ENCODE peak calls at places on chromosomes 6 and 20, in ten cellular contexts. One of them, this sample, is unnamed.
A peak's percentile ranks its signal among the peaks of the same experiment; 100 is the strongest.

GRCh38 chr20:57902478-57902877 is 192.7 kb upstream of the PMEPA1 start:
- DNase-seq in foreskin fibroblast: peak; percentile 30
- DNase-seq in GM12864: no peak
- DNase-seq in endodermal cell: no peak
- DNase-seq in DND-41: no peak
- DNase-seq in SK-N-SH: no peak
- DNase-seq in sigmoid colon: no peak
- DNase-seq in cardiac muscle cell: no peak
- DNase-seq in astrocyte of the cerebellum: peak; percentile 73
- DNase-seq in PC-9: peak; percentile 75
- DNase-seq in this sample: peak; percentile 36

GRCh38 chr6:4728436-4728769 is 47.8 kb upstream of the CDYL start:
- DNase-seq in DND-41: no peak
- DNase-seq in sigmoid colon: no peak
- DNase-seq in endodermal cell: no peak
- DNase-seq in foreskin fibroblast: no peak
- DNase-seq in astrocyte of the cerebellum: no peak
- DNase-seq in PC-9: no peak
- DNase-seq in GM12864: no peak
- DNase-seq in SK-N-SH: no peak
- DNase-seq in cardiac muscle cell: no peak
- DNase-seq in this sample: no peak

GRCh38 chr6:8674088-8674487 is 238.7 kb upstream of the SLC35B3 start:
- DNase-seq in PC-9: no peak
- DNase-seq in astrocyte of the cerebellum: no peak
- DNase-seq in sigmoid colon: no peak
- DNase-seq in GM12864: no peak
- DNase-seq in DND-41: no peak
- DNase-seq in foreskin fibroblast: no peak
- DNase-seq in endodermal cell: no peak
- DNase-seq in cardiac muscle cell: no peak
- DNase-seq in SK-N-SH: no peak
- DNase-seq in this sample: peak; percentile 2

GRCh38 chr6:118876201-118876600 is 17.8 kb upstream of the ASF1A start:
- DNase-seq in astrocyte of the cerebellum: no peak
- DNase-seq in cardiac muscle cell: no peak
- DNase-seq in endodermal cell: no peak
- DNase-seq in GM12864: no peak
- DNase-seq in SK-N-SH: no peak
- DNase-seq in PC-9: no peak
- DNase-seq in sigmoid colon: no peak
- DNase-seq in foreskin fibroblast: no peak
- DNase-seq in DND-41: no peak
- DNase-seq in this sample: no peak

GRCh38 chr6:132400641-132401119 is 595 bp downstream of the MOXD1 start:
- DNase-seq in DND-41: no peak
- DNase-seq in SK-N-SH: no peak
- DNase-seq in GM12864: no peak
- DNase-seq in PC-9: no peak
- DNase-seq in cardiac muscle cell: peak; percentile 15
- DNase-seq in endodermal cell: no peak
- DNase-seq in sigmoid colon: no peak
- DNase-seq in foreskin fibroblast: no peak
- DNase-seq in astrocyte of the cerebellum: no peak
- DNase-seq in this sample: no peak

GRCh38 chr20:9974324-9974723 is 60.5 kb upstream of the ANKEF1 start:
- DNase-seq in astrocyte of the cerebellum: no peak
- DNase-seq in GM12864: no peak
- DNase-seq in cardiac muscle cell: no peak
- DNase-seq in endodermal cell: peak; percentile 50
- DNase-seq in PC-9: no peak
- DNase-seq in SK-N-SH: no peak
- DNase-seq in sigmoid colon: no peak
- DNase-seq in DND-41: no peak
- DNase-seq in foreskin fibroblast: no peak
- DNase-seq in this sample: peak; percentile 5

GRCh38 chr20:59242714-59243626 is 57.4 kb upstream of the EDN3 start:
- DNase-seq in endodermal cell: no peak
- DNase-seq in DND-41: no peak
- DNase-seq in astrocyte of the cerebellum: no peak
- DNase-seq in SK-N-SH: no peak
- DNase-seq in PC-9: peak; percentile 9
- DNase-seq in foreskin fibroblast: no peak
- DNase-seq in cardiac muscle cell: no peak
- DNase-seq in sigmoid colon: no peak
- DNase-seq in GM12864: no peak
- DNase-seq in this sample: no peak

GRCh38 chr6:137159912-137160311 is 13.5 kb downstream of the IL22RA2 start:
- DNase-seq in SK-N-SH: no peak
- DNase-seq in cardiac muscle cell: no peak
- DNase-seq in DND-41: no peak
- DNase-seq in endodermal cell: no peak
- DNase-seq in foreskin fibroblast: no peak
- DNase-seq in PC-9: no peak
- DNase-seq in sigmoid colon: no peak
- DNase-seq in astrocyte of the cerebellum: no peak
- DNase-seq in GM12864: no peak
- DNase-seq in this sample: no peak

GRCh38 chr20:443223-443793 is 19.0 kb downstream of the TBC1D20 start:
- DNase-seq in astrocyte of the cerebellum: no peak
- DNase-seq in sigmoid colon: no peak
- DNase-seq in SK-N-SH: no peak
- DNase-seq in endodermal cell: no peak
- DNase-seq in PC-9: no peak
- DNase-seq in GM12864: no peak
- DNase-seq in cardiac muscle cell: no peak
- DNase-seq in foreskin fibroblast: no peak
- DNase-seq in DND-41: no peak
- DNase-seq in this sample: no peak

GRCh38 chr6:19303381-19303780 is 533.8 kb upstream of the ID4 start:
- DNase-seq in GM12864: no peak
- DNase-seq in endodermal cell: no peak
- DNase-seq in sigmoid colon: no peak
- DNase-seq in astrocyte of the cerebellum: peak; percentile 68
- DNase-seq in DND-41: no peak
- DNase-seq in foreskin fibroblast: no peak
- DNase-seq in cardiac muscle cell: no peak
- DNase-seq in PC-9: no peak
- DNase-seq in SK-N-SH: no peak
- DNase-seq in this sample: no peak

DNA sequence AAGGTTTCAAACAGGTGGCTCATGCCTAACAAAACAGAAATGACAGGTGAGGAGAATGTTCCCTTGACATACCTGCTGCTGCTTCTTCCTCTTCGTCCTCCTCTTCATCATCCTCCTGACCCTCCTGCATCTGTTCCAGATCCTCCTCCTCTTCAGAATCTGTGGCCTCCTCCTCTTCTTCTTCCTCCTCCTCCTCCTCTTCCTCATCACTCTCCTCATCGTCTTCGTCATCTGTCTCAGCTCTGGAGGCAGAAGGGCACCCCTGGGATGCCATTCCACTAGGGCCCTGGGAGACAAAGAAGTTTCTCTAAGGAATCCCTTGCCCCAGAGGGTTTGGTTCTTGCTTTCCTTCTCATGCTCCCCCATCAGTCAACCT is 2.4 kb upstream of the ZBTB22 start:
- DNase-seq in PC-9: no peak
- DNase-seq in sigmoid colon: no peak
- DNase-seq in GM12864: no peak
- DNase-seq in DND-41: no peak
- DNase-seq in cardiac muscle cell: no peak
- DNase-seq in SK-N-SH: no peak
- DNase-seq in endodermal cell: no peak
- DNase-seq in astrocyte of the cerebellum: no peak
- DNase-seq in foreskin fibroblast: no peak
- DNase-seq in this sample: no peak
- H3K4me3 ChIP-seq in PC-9: no peak overlapping the region
- H3K4me3 ChIP-seq in sigmoid colon: no peak overlapping the region
- H3K4me3 ChIP-seq in GM12864: no peak overlapping the region
- H3K4me3 ChIP-seq in DND-41: no peak overlapping the region
- H3K4me3 ChIP-seq in cardiac muscle cell: no peak overlapping the region
- H3K4me3 ChIP-seq in SK-N-SH: peak overlapping the region; percentile 29
- H3K4me3 ChIP-seq in endodermal cell: no peak overlapping the region
- H3K4me3 ChIP-seq in astrocyte of the cerebellum: no peak overlapping the region
- H3K4me3 ChIP-seq in foreskin fibroblast: no peak overlapping the region
- H3K4me3 ChIP-seq in this sample: no peak overlapping the region

GRCh38 chr6:140047321-140047720 is 672.9 kb upstream of the CITED2 start:
- DNase-seq in cardiac muscle cell: no peak
- DNase-seq in endodermal cell: no peak
- DNase-seq in foreskin fibroblast: no peak
- DNase-seq in sigmoid colon: no peak
- DNase-seq in SK-N-SH: no peak
- DNase-seq in DND-41: no peak
- DNase-seq in astrocyte of the cerebellum: no peak
- DNase-seq in GM12864: no peak
- DNase-seq in PC-9: no peak
- DNase-seq in this sample: no peak

GRCh38 chr6:140051521-140052455 is 677.3 kb upstream of the CITED2 start:
- DNase-seq in astrocyte of the cerebellum: peak; percentile 60
- DNase-seq in cardiac muscle cell: no peak
- DNase-seq in foreskin fibroblast: peak; percentile 96
- DNase-seq in DND-41: no peak
- DNase-seq in PC-9: peak; percentile 77
- DNase-seq in GM12864: no peak
- DNase-seq in sigmoid colon: no peak
- DNase-seq in SK-N-SH: peak; percentile 10
- DNase-seq in endodermal cell: no peak
- DNase-seq in this sample: no peak

GRCh38 chr6:140048202-140048790 is 673.8 kb upstream of the CITED2 start:
- DNase-seq in DND-41: no peak
- DNase-seq in PC-9: no peak
- DNase-seq in endodermal cell: no peak
- DNase-seq in SK-N-SH: no peak
- DNase-seq in GM12864: no peak
- DNase-seq in astrocyte of the cerebellum: no peak
- DNase-seq in foreskin fibroblast: no peak
- DNase-seq in cardiac muscle cell: no peak
- DNase-seq in sigmoid colon: no peak
- DNase-seq in this sample: no peak

GRCh38 chr6:140050232-140050995 is 676.0 kb upstream of the CITED2 start:
- DNase-seq in foreskin fibroblast: no peak
- DNase-seq in endodermal cell: no peak
- DNase-seq in DND-41: no peak
- DNase-seq in cardiac muscle cell: no peak
- DNase-seq in SK-N-SH: peak; percentile 15
- DNase-seq in GM12864: no peak
- DNase-seq in PC-9: no peak
- DNase-seq in sigmoid colon: no peak
- DNase-seq in astrocyte of the cerebellum: no peak
- DNase-seq in this sample: no peak

DNA sequence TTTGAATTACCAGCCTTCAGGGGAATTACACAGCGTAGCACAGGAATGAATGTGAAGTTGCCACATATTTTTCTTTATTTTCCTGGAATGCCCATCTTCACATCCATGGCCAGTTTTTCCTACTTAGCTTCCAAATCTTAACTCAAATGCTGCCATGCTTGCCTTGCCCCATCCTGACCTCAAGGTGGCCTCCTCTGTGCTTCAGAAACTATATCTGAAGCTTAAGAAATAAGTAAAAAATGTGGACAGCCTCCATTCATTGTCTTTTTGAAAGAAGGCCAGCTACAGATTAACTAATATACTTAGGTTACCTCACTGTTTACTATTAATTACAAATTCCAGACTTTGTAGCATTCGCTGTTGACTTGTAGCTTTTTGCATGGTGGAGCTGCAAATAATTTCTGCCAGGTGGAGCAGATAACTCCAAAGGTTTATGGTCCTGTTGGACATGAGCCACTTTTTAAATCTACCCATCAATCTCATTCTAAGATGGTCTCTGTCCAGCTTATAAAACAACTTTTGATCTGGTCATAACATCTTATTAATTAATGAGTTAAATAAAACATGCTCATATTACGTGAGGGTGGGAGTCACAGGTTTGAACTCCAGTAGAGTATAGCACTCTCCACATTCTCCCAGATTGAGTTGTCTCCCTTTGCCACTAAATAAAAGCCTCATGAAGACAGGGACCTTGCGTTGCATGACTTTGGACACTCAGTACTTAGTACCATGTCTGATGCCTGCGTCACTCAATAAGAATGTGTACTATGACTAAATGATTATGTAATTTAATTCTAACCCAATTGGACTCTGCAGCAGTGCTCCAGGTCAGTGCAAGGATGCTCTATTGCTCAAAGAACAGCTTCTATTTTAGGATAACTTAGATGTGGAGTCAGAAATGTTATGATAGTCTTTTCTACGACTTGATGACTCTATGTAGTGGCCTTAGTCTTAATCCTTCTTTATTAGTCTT is 678.6 kb upstream of the CITED2 start:
- DNase-seq in SK-N-SH: no peak
- DNase-seq in GM12864: no peak
- DNase-seq in foreskin fibroblast: no peak
- DNase-seq in PC-9: no peak
- DNase-seq in sigmoid colon: no peak
- DNase-seq in astrocyte of the cerebellum: no peak
- DNase-seq in DND-41: no peak
- DNase-seq in cardiac muscle cell: peak; percentile 26
- DNase-seq in endodermal cell: peak; percentile 49
- DNase-seq in this sample: peak; percentile 35
- TF ChIP-seq CTCF in SK-N-SH: peak; percentile 51
- TF ChIP-seq CTCF in GM12864: peak; percentile 46
- TF ChIP-seq CTCF in foreskin fibroblast: peak; percentile 37
- TF ChIP-seq CTCF in PC-9: peak; percentile 55
- TF ChIP-seq CTCF in sigmoid colon: no peak
- TF ChIP-seq CTCF in astrocyte of the cerebellum: peak; percentile 29
- TF ChIP-seq CTCF in DND-41: peak; percentile 32
- TF ChIP-seq CTCF in cardiac muscle cell: peak; percentile 51
- TF ChIP-seq CTCF in endodermal cell: peak; percentile 80
- TF ChIP-seq CTCF in this sample: peak; percentile 28

GRCh38 chr6:89116702-89117101 is 1.2 kb downstream of the SRSF12 start:
- DNase-seq in endodermal cell: no peak
- DNase-seq in GM12864: no peak
- DNase-seq in foreskin fibroblast: no peak
- DNase-seq in DND-41: no peak
- DNase-seq in SK-N-SH: peak; percentile 28
- DNase-seq in sigmoid colon: no peak
- DNase-seq in cardiac muscle cell: no peak
- DNase-seq in astrocyte of the cerebellum: no peak
- DNase-seq in PC-9: no peak
- DNase-seq in this sample: no peak
- H3K4me3 ChIP-seq in endodermal cell: peak overlapping the region; percentile 89
- H3K4me3 ChIP-seq in GM12864: peak overlapping the region; percentile 57
- H3K4me3 ChIP-seq in foreskin fibroblast: no peak overlapping the region
- H3K4me3 ChIP-seq in DND-41: no peak overlapping the region
- H3K4me3 ChIP-seq in SK-N-SH: peak overlapping the region; percentile 71
- H3K4me3 ChIP-seq in sigmoid colon: no peak overlapping the region
- H3K4me3 ChIP-seq in cardiac muscle cell: peak overlapping the region; percentile 91
- H3K4me3 ChIP-seq in astrocyte of the cerebellum: peak overlapping the region; percentile 57
- H3K4me3 ChIP-seq in PC-9: peak overlapping the region; percentile 56
- H3K4me3 ChIP-seq in this sample: no peak overlapping the region

DNA sequence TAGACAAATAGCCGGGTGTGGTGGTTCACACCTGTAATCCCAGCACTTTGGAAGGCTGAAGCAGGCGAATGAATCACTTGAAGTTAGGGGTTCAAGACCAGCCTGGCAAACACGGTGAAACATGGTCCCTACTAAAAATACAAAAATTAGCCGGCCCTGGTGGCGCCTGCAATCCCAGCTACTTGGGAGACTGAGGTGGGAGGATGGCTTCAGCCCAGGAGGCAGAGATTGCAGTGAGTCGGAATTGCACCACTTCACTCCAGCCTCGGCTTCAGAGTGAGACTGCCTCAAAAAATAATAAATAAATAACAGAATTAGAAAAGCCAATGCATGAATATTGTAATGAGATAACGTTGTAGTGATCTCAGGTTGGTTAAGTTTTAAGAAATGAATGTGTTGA is 61.3 kb downstream of the RFX6 start:
- DNase-seq in endodermal cell: no peak
- DNase-seq in sigmoid colon: no peak
- DNase-seq in DND-41: no peak
- DNase-seq in GM12864: no peak
- DNase-seq in foreskin fibroblast: no peak
- DNase-seq in SK-N-SH: no peak
- DNase-seq in astrocyte of the cerebellum: no peak
- DNase-seq in cardiac muscle cell: no peak
- DNase-seq in PC-9: no peak
- DNase-seq in this sample: no peak
- TF ChIP-seq CTCF in endodermal cell: no peak
- TF ChIP-seq CTCF in sigmoid colon: no peak
- TF ChIP-seq CTCF in DND-41: no peak
- TF ChIP-seq CTCF in GM12864: no peak
- TF ChIP-seq CTCF in foreskin fibroblast: no peak
- TF ChIP-seq CTCF in SK-N-SH: no peak
- TF ChIP-seq CTCF in astrocyte of the cerebellum: no peak
- TF ChIP-seq CTCF in cardiac muscle cell: no peak
- TF ChIP-seq CTCF in PC-9: no peak
- TF ChIP-seq CTCF in this sample: no peak